ENCODE peak calls at places on chromosomes 6 and 20, in five cellular contexts. One of them, this sample, is unnamed.

GRCh38 chr6:54860739-54861138 is 14.2 kb downstream of the FAM83B start:
- DNase-seq in esophagus muscularis mucosa: no peak
- DNase-seq in keratinocyte: no peak
- DNase-seq in heart left ventricle: no peak
- DNase-seq in uterus: no peak
- DNase-seq in this sample: no peak

GRCh38 chr20:9359561-9360308 is 154.7 kb upstream of the LAMP5 start:
- DNase-seq in esophagus muscularis mucosa: no peak
- DNase-seq in keratinocyte: no peak
- DNase-seq in uterus: peak; percentile 41
- DNase-seq in heart left ventricle: peak; percentile 48
- DNase-seq in this sample: peak; percentile 63

GRCh38 chr20:62405108-62405980 is 1.7 kb downstream of the CABLES2 start:
- DNase-seq in uterus: peak; percentile 75
- DNase-seq in heart left ventricle: no peak
- DNase-seq in esophagus muscularis mucosa: no peak
- DNase-seq in keratinocyte: no peak
- DNase-seq in this sample: peak; percentile 69

GRCh38 chr6:127303917-127304316 is 37.3 kb downstream of the RNF146 start:
- DNase-seq in heart left ventricle: no peak
- DNase-seq in keratinocyte: no peak
- DNase-seq in uterus: no peak
- DNase-seq in esophagus muscularis mucosa: no peak
- DNase-seq in this sample: no peak

GRCh38 chr6:26022166-26022510 is 59.5 kb downstream of the TRIM38 start:
- DNase-seq in uterus: peak; percentile 59
- DNase-seq in heart left ventricle: no peak
- DNase-seq in esophagus muscularis mucosa: no peak
- DNase-seq in keratinocyte: no peak
- DNase-seq in this sample: peak; percentile 63

GRCh38 chr20:33917813-33918525 is 75.7 kb upstream of the RALY start:
- DNase-seq in heart left ventricle: no peak
- DNase-seq in uterus: no peak
- DNase-seq in esophagus muscularis mucosa: no peak
- DNase-seq in keratinocyte: no peak
- DNase-seq in this sample: no peak

GRCh38 chr6:97215157-97215769 is 67.8 kb downstream of the MMS22L start:
- DNase-seq in heart left ventricle: no peak
- DNase-seq in uterus: no peak
- DNase-seq in keratinocyte: no peak
- DNase-seq in esophagus muscularis mucosa: no peak
- DNase-seq in this sample: peak; percentile 26

GRCh38 chr20:23782366-23782983 is 31.7 kb upstream of the CST1 start:
- DNase-seq in keratinocyte: no peak
- DNase-seq in uterus: no peak
- DNase-seq in esophagus muscularis mucosa: peak; percentile 72
- DNase-seq in heart left ventricle: no peak
- DNase-seq in this sample: no peak

GRCh38 chr6:18748314-18748713 is 361.2 kb downstream of the RNF144B start:
- DNase-seq in uterus: no peak
- DNase-seq in heart left ventricle: no peak
- DNase-seq in esophagus muscularis mucosa: no peak
- DNase-seq in keratinocyte: no peak
- DNase-seq in this sample: no peak

DNA sequence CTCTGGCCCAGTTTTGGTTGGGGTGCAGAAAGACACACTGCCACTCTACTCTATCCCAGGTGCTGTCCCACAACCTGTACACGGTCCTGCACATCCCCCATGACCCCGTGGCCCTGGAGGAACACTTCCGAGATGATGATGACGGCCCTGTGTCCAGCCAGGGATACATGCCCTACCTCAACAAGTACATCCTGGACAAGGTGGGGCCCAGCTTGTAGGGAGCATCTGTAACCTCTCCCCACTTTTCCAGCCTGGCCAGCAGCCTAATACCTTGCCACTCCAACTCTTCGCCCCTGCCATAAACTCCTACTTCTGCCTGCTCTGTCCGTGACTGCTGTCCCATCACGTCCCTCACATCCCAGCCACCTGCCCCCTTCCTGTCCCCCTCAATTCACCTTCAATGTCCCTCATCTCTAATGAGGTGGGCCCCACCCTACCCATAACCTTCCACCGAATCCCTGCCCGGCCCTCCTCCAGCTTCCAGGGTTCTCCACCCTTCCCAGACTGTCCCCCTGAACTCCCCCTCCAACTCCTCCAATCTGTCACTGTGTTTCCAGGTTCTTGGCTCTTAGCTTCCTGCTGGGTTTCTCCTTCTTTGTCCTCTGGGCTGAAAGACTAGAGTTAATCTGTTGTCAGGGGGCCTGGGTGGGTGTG is 12.1 kb downstream of the DEF6 start:
- DNase-seq in keratinocyte: no peak
- DNase-seq in esophagus muscularis mucosa: no peak
- DNase-seq in heart left ventricle: no peak
- DNase-seq in uterus: no peak
- DNase-seq in this sample: no peak
- H3K4me1 ChIP-seq in keratinocyte: no peaks in the 10 kb centered on the region
- H3K4me1 ChIP-seq in esophagus muscularis mucosa: no peaks in the 10 kb centered on the region
- H3K4me1 ChIP-seq in heart left ventricle: no peaks in the 10 kb centered on the region
- H3K4me1 ChIP-seq in uterus: no peaks in the 10 kb centered on the region
- H3K4me1 ChIP-seq in this sample: no peaks in the 10 kb centered on the region

GRCh38 chr20:6122873-6123649 is at the start of gene FERMT1:
- DNase-seq in heart left ventricle: peak; percentile 69
- DNase-seq in keratinocyte: peak; percentile 96
- DNase-seq in esophagus muscularis mucosa: peak; percentile 91
- DNase-seq in uterus: peak; percentile 55
- DNase-seq in this sample: peak; percentile 84
- TF ChIP-seq CTCF in heart left ventricle: no peak
- TF ChIP-seq CTCF in keratinocyte: peak; percentile 15
- TF ChIP-seq CTCF in esophagus muscularis mucosa: no peak
- TF ChIP-seq CTCF in uterus: no peak
- TF ChIP-seq CTCF in this sample: no peak

GRCh38 chr6:28726569-28727309 is 197.0 kb downstream of the TRIM27 start:
- DNase-seq in keratinocyte: no peak
- DNase-seq in uterus: no peak
- DNase-seq in esophagus muscularis mucosa: peak; percentile 8
- DNase-seq in heart left ventricle: no peak
- DNase-seq in this sample: no peak

GRCh38 chr6:28725890-28726348 is 197.9 kb downstream of the TRIM27 start:
- DNase-seq in heart left ventricle: no peak
- DNase-seq in esophagus muscularis mucosa: peak; percentile 14
- DNase-seq in uterus: no peak
- DNase-seq in keratinocyte: peak; percentile 75
- DNase-seq in this sample: no peak

GRCh38 chr6:28721372-28721771 is 195.7 kb downstream of the GPX5 start:
- DNase-seq in uterus: no peak
- DNase-seq in heart left ventricle: no peak
- DNase-seq in esophagus muscularis mucosa: no peak
- DNase-seq in keratinocyte: no peak
- DNase-seq in this sample: no peak

GRCh38 chr6:28725274-28725809 is 198.4 kb downstream of the TRIM27 start:
- DNase-seq in keratinocyte: no peak
- DNase-seq in uterus: no peak
- DNase-seq in heart left ventricle: no peak
- DNase-seq in esophagus muscularis mucosa: no peak
- DNase-seq in this sample: no peak

DNA sequence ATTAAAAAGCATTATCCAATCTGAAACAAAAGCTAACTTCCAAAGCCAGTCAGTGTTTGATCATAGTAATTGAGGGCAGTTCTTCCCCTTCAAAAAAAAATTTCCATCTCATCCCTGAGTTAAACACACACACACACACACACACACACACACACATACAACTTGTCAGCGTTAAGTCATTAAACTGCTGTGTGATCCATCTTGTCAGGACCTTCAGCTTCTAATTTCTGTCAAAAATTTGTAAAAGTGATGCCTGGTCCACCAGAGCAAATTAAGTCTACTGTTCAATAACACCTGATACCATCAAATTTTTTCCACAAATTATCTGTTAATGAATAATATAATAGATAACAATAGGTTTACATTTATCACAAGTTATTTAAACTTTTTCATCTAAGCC is 198.7 kb downstream of the GPX5 start:
- DNase-seq in heart left ventricle: no peak
- DNase-seq in esophagus muscularis mucosa: peak; percentile 17
- DNase-seq in keratinocyte: no peak
- DNase-seq in uterus: no peak
- DNase-seq in this sample: no peak
- H3K4me1 ChIP-seq in heart left ventricle: peaks cover 3% of the 10 kb centered on the region
- H3K4me1 ChIP-seq in esophagus muscularis mucosa: peaks cover 5% of the 10 kb centered on the region
- H3K4me1 ChIP-seq in keratinocyte: no peaks in the 10 kb centered on the region
- H3K4me1 ChIP-seq in uterus: no peaks in the 10 kb centered on the region
- H3K4me1 ChIP-seq in this sample: no peaks in the 10 kb centered on the region

DNA sequence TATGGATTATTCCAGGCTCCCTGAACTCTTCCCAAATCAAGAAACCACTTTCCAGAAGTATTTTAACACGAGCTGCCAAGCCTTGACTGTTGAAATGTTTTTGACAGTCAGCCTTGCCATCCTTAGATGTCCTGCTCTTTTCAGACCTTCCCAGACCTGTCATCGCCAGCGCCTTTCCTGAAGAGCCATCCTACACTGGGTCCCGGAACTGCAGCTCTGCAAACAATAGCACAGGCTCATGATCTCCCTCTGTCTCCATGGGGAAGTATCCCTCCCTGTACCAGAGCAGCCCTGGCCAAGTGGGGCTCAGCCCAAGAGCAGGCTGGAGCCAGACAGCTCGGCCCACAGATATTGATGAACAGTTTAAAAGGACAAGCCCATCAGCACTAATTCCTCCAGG is 136.4 kb upstream of the CDH4 start:
- DNase-seq in uterus: no peak
- DNase-seq in esophagus muscularis mucosa: no peak
- DNase-seq in heart left ventricle: no peak
- DNase-seq in keratinocyte: no peak
- DNase-seq in this sample: no peak
- TF ChIP-seq CTCF in uterus: no peak
- TF ChIP-seq CTCF in esophagus muscularis mucosa: no peak
- TF ChIP-seq CTCF in heart left ventricle: no peak
- TF ChIP-seq CTCF in keratinocyte: no peak
- TF ChIP-seq CTCF in this sample: no peak

GRCh38 chr20:43984587-43984986 is 69.9 kb downstream of the TOX2 start:
- DNase-seq in esophagus muscularis mucosa: no peak
- DNase-seq in keratinocyte: no peak
- DNase-seq in uterus: no peak
- DNase-seq in heart left ventricle: no peak
- DNase-seq in this sample: no peak
- H3K4me1 ChIP-seq in esophagus muscularis mucosa: no peaks in the 10 kb centered on the region
- H3K4me1 ChIP-seq in keratinocyte: no peaks in the 10 kb centered on the region
- H3K4me1 ChIP-seq in uterus: no peaks in the 10 kb centered on the region
- H3K4me1 ChIP-seq in heart left ventricle: no peaks in the 10 kb centered on the region
- H3K4me1 ChIP-seq in this sample: no peaks in the 10 kb centered on the region

GRCh38 chr6:129940454-129941195 is 77.8 kb upstream of the L3MBTL3 start:
- DNase-seq in esophagus muscularis mucosa: no peak
- DNase-seq in uterus: no peak
- DNase-seq in keratinocyte: no peak
- DNase-seq in heart left ventricle: no peak
- DNase-seq in this sample: no peak

GRCh38 chr6:129938242-129939020 is 77.3 kb upstream of the TMEM244 start:
- DNase-seq in heart left ventricle: no peak
- DNase-seq in keratinocyte: no peak
- DNase-seq in uterus: no peak
- DNase-seq in esophagus muscularis mucosa: no peak
- DNase-seq in this sample: no peak

GRCh38 chr6:129932321-129932720 is 71.2 kb upstream of the TMEM244 start:
- DNase-seq in keratinocyte: no peak
- DNase-seq in esophagus muscularis mucosa: no peak
- DNase-seq in uterus: no peak
- DNase-seq in heart left ventricle: no peak
- DNase-seq in this sample: no peak

DNA sequence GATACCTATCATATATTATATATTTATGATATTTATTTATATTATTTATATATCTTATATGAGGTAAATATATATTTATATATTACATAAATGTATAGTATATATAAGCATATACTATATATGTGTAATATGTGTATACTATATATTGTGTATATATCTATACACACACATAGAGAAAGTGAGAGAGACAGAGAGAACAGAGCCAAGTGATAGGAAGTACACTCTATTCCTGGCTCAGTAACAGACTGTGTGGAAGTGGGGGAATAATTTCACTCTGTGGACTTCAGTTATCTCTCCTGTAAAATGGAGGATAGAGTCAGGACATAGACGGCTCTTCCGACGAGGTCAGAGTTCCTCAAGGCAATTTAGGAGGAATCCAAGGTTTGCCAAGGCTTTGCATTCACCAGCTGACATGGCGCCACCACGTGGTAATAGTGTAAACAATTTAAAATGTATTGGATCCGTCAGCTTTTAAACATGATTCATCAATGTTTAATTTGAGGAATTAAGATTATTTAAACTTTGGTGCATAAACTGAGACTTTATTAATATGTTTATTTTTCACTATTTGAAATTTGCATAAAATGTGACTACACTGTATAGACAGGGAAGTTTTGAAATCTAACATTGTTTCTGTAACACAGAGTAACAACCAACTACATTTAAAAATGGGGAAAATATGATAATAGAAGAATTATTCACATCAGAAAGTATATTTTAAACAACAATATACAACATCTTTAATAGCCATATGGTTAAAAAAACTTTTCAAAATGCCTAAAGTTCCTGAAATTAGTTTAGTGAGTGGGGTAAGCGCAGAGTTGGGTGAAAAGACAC is 75.4 kb upstream of the TMEM244 start:
- DNase-seq in keratinocyte: peak; percentile 15
- DNase-seq in heart left ventricle: no peak
- DNase-seq in esophagus muscularis mucosa: no peak
- DNase-seq in uterus: no peak
- DNase-seq in this sample: peak; percentile 16
- TF ChIP-seq CTCF in keratinocyte: peak; percentile 36
- TF ChIP-seq CTCF in heart left ventricle: peak; percentile 60
- TF ChIP-seq CTCF in esophagus muscularis mucosa: peak; percentile 11
- TF ChIP-seq CTCF in uterus: peak; percentile 41
- TF ChIP-seq CTCF in this sample: peak; percentile 6

GRCh38 chr20:59008715-59009336 is 1.8 kb upstream of the CTSZ start:
- DNase-seq in heart left ventricle: no peak
- DNase-seq in uterus: no peak
- DNase-seq in keratinocyte: no peak
- DNase-seq in esophagus muscularis mucosa: no peak
- DNase-seq in this sample: no peak
- H3K4me1 ChIP-seq in heart left ventricle: peaks cover 57% of the 10 kb centered on the region
- H3K4me1 ChIP-seq in uterus: no peaks in the 10 kb centered on the region
- H3K4me1 ChIP-seq in keratinocyte: peaks cover 36% of the 10 kb centered on the region
- H3K4me1 ChIP-seq in esophagus muscularis mucosa: peaks cover 37% of the 10 kb centered on the region
- H3K4me1 ChIP-seq in this sample: peaks cover 47% of the 10 kb centered on the region

DNA sequence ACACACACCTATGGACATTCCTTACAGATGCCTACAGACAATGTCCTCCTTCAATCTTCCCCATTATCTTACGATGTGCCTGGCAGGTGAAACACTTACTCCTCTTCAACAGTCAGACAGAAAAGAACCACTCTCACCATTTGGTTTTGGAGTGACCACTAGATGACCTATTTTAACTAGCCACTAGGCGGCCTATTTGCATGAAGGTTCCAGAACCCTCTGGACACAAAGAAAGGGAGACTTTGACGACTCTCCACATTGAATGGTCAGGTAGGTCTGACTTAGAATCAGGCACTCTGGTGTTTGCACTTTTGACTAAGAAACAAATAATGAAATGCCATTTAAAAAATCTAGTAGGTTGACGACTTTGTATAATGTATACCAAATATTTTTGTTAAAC is 42.0 kb downstream of the PNLDC1 start:
- DNase-seq in esophagus muscularis mucosa: no peak
- DNase-seq in uterus: no peak
- DNase-seq in keratinocyte: no peak
- DNase-seq in heart left ventricle: no peak
- DNase-seq in this sample: no peak
- TF ChIP-seq CTCF in esophagus muscularis mucosa: no peak
- TF ChIP-seq CTCF in uterus: no peak
- TF ChIP-seq CTCF in keratinocyte: no peak
- TF ChIP-seq CTCF in heart left ventricle: no peak
- TF ChIP-seq CTCF in this sample: no peak

GRCh38 chr6:158876886-158877285 is 57.7 kb upstream of the EZR start:
- DNase-seq in esophagus muscularis mucosa: no peak
- DNase-seq in heart left ventricle: no peak
- DNase-seq in keratinocyte: no peak
- DNase-seq in uterus: no peak
- DNase-seq in this sample: no peak
- H3K4me1 ChIP-seq in esophagus muscularis mucosa: no peaks in the 10 kb centered on the region
- H3K4me1 ChIP-seq in heart left ventricle: no peaks in the 10 kb centered on the region
- H3K4me1 ChIP-seq in keratinocyte: peaks cover 4% of the 10 kb centered on the region
- H3K4me1 ChIP-seq in uterus: no peaks in the 10 kb centered on the region
- H3K4me1 ChIP-seq in this sample: no peaks in the 10 kb centered on the region